ENCODE peak calls at places on chromosomes 12 and 14, in six cellular contexts. Z is small intestine, W is esophagus muscularis mucosa, O is PC-3, L is cardiac muscle cell, A is pancreas. R is an unnamed sample.

GRCh38 chr14:68173227-68173972 is 353.8 kb downstream of the RAD51B start:
- DNase-seq in Z (no peak), W (no peak), O (no peak), L (no peak), A (no peak), R (no peak)

GRCh38 chr12:106247731-106248176 is at the start of gene CKAP4:
- DNase-seq in Z (peak), W (no peak), O (peak), L (peak), A (peak), R (no peak)

GRCh38 chr12:83015390-83016225 is 328.9 kb downstream of the TMTC2 start:
- DNase-seq in Z (no peak), W (no peak), O (no peak), L (no peak), A (peak), R (no peak)

GRCh38 chr12:51922762-51923505 is 15.6 kb downstream of the ACVRL1 start:
- DNase-seq in Z (peak), W (no peak), O (peak), L (no peak), A (no peak), R (no peak)

GRCh38 chr12:132610051-132610759 is at the start of gene LRCOL1:
- DNase-seq in Z (no peak), W (no peak), O (no peak), L (no peak), A (peak), R (no peak)

GRCh38 chr14:45201908-45202307 is 51.1 kb downstream of the MIS18BP1 start:
- DNase-seq in Z (peak), W (no peak), O (peak), L (peak), A (no peak), R (no peak)

GRCh38 chr14:87049886-87050820 is 942.8 kb downstream of the GALC start:
- DNase-seq in Z (no peak), W (no peak), O (peak), L (peak), A (no peak), R (peak)

GRCh38 chr14:64628940-64629403 is 75.3 kb upstream of the PLEKHG3 start:
- DNase-seq in Z (no peak), W (no peak), O (peak), L (no peak), A (no peak), R (peak)

GRCh38 chr12:70659077-70659606 is 21.9 kb upstream of the PTPRB start:
- DNase-seq in Z (no peak), W (no peak), O (no peak), L (no peak), A (no peak), R (no peak)

GRCh38 chr12:106126441-106127288 is 12.1 kb downstream of the NUAK1 start:
- DNase-seq in Z (no peak), W (no peak), O (peak), L (no peak), A (no peak), R (no peak)

GRCh38 chr14:65304239-65304638 is 108.3 kb upstream of the FUT8 start:
- DNase-seq in Z (no peak), W (no peak), O (no peak), L (no peak), A (no peak), R (no peak)

DNA sequence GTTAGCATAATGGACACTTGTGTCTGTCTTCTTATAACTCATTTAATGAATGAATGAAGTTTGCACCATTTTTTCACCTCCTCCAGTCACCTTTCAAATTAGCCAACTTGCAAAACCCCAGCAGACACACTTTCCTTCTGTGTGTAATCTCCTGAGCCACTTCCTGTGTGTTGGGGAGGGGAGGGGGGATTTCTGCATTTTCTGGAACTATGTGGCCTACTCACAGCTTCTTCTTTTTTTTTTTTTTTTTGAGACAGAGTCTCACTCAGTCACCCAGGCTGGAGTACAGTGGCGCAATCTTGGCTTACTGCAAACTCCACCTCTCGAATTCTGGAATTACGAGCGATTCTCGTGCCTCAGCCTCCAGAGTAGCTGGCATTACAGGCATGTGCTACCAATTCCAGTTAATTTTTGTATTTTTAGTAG is 4.1 kb upstream of the SERPINA1 start:
- DNase-seq in Z (no peak), W (no peak), O (peak), L (no peak), A (peak), R (no peak)
- H3K27ac ChIP-seq in Z (no peak), W (no peak), O (no peak), L (no peak), A (peak), R (no peak)

DNA sequence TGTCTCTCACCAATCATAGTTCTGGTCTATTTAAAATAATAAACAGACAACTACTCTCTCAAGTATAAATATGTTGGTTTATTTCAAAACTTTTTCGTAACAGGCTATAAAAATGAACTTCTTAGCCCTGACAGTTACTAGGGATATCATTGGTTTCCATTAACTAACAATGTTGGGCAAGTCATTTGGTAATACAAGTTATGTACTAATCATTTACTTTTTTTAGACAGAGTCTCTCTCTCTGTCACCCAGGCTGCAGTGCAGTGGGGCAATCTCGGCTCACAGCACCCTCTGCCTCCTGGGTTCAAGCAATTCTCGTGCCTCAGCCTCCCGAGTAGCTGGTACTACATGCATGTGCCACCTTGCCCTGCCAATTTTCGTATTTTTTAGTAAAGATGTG is 14.6 kb upstream of the KANSL2 start:
- DNase-seq in Z (no peak), W (no peak), O (no peak), L (no peak), A (no peak), R (no peak)
- H3K27ac ChIP-seq in Z (no peak), W (no peak), O (no peak), L (no peak), A (no peak), R (no peak)

GRCh38 chr12:89829434-89829975 is 120.9 kb upstream of the ATP2B1 start:
- DNase-seq in Z (no peak), W (no peak), O (no peak), L (no peak), A (no peak), R (no peak)
- H3K27ac ChIP-seq in Z (no peak), W (no peak), O (no peak), L (no peak), A (no peak), R (no peak)

GRCh38 chr14:95097385-95097784 is 59.9 kb downstream of the DICER1 start:
- DNase-seq in Z (no peak), W (no peak), O (no peak), L (no peak), A (no peak), R (no peak)
- H3K27ac ChIP-seq in Z (no peak), W (no peak), O (no peak), L (no peak), A (no peak), R (no peak)

GRCh38 chr14:100605230-100605629 is 18.0 kb upstream of the BEGAIN start:
- DNase-seq in Z (no peak), W (no peak), O (no peak), L (no peak), A (no peak), R (no peak)

GRCh38 chr14:100602621-100603020 is 15.4 kb upstream of the BEGAIN start:
- DNase-seq in Z (no peak), W (no peak), O (no peak), L (no peak), A (no peak), R (no peak)

GRCh38 chr14:100604709-100605108 is 17.5 kb upstream of the BEGAIN start:
- DNase-seq in Z (no peak), W (no peak), O (no peak), L (no peak), A (no peak), R (no peak)

GRCh38 chr14:100603341-100604125 is 16.3 kb upstream of the BEGAIN start:
- DNase-seq in Z (no peak), W (no peak), O (no peak), L (no peak), A (no peak), R (no peak)

GRCh38 chr14:100604126-100604501 is 16.9 kb upstream of the BEGAIN start:
- DNase-seq in Z (no peak), W (no peak), O (no peak), L (no peak), A (no peak), R (no peak)
- H3K27ac ChIP-seq in Z (no peak), W (no peak), O (no peak), L (no peak), A (no peak), R (no peak)

DNA sequence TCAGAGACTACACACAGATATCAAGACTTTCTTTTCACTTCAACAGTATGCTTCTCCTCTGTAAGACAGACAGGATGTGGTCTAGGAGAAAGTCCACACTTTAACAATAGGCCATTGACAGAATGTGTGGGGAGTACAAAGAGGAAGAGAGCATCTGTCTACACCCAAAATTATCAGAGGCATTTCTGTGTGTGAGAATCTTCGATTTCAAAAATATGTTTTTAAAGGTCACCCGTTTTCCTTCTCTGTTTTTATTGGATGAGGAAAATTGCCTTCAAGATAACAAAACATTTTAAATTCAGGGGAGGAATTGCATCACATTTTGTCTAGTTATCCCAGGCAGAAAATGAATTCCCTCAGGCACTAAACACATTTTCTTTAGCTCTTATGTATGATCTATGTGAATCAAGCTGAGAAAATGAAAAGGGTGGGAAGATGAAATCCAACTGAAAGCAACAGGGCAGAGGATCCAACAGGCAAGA is 16.4 kb downstream of the NAV3 start:
- DNase-seq in Z (no peak), W (no peak), O (peak), L (no peak), A (no peak), R (no peak)
- H3K27ac ChIP-seq in Z (no peak), W (peak), O (no peak), L (no peak), A (no peak), R (peak)

GRCh38 chr14:50020799-50021198 is 95.6 kb downstream of the VCPKMT start:
- DNase-seq in Z (no peak), W (no peak), O (no peak), L (no peak), A (no peak), R (no peak)

GRCh38 chr14:50021261-50021660 is 95.1 kb downstream of the VCPKMT start:
- DNase-seq in Z (no peak), W (no peak), O (no peak), L (no peak), A (no peak), R (no peak)

GRCh38 chr14:50020184-50020583 is 96.2 kb downstream of the VCPKMT start:
- DNase-seq in Z (no peak), W (no peak), O (no peak), L (no peak), A (no peak), R (no peak)

GRCh38 chr14:50015708-50016107 is 100.7 kb downstream of the VCPKMT start:
- DNase-seq in Z (no peak), W (no peak), O (no peak), L (no peak), A (no peak), R (no peak)

DNA sequence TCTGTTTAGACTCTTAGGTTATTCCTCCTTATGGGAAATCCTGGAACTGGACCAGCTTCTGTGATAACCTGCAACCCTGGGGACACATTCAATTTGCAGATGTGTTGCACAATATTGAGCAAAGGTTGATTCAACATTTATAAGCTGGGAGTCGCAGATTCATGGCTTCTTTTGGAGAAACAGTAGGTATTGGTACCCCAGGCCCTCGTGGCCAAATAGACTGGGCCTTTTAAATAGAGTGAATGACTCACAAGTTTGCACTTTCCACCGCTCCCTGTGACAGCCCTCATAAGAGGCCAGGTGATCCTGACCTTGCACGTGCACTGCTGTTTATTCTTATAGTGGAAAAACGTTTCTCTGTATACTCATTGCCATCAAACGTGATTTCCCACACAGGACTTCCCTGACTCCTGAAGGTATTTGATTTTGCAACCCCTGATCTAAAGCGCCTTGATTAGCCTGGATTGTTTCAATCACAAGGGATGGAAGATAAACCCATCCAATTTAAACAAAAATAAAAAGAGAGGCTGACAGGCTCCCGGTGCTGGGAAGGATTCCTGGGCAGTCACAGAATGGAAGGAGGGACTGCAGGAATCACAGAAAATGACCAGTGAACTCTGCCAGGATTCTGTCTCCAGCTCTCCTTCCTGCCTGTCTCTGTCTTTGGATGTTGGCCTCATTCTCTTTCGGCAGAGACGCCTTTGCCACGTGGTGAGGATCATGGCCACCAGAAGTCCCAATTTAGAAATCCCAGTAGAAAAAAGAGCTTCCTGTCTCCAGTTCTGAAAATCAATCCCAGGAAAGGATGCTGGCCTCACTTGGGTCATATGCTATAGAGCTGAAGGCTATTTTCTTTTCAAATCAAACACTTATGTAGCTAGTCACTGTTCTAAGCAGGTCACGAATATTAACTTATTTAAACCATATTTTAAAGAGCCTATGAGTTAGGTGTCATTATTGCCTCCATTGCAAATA is 97.8 kb downstream of the VCPKMT start:
- DNase-seq in Z (peak), W (no peak), O (peak), L (no peak), A (no peak), R (no peak)
- H3K27ac ChIP-seq in Z (no peak), W (peak), O (peak), L (no peak), A (peak), R (peak)

GRCh38 chr12:56333197-56333678 is 562 bp downstream of the PAN2 start:
- DNase-seq in Z (no peak), W (no peak), O (no peak), L (no peak), A (no peak), R (no peak)

GRCh38 chr12:56334490-56334793 is 642 bp upstream of the PAN2 start:
- DNase-seq in Z (peak), W (no peak), O (no peak), L (no peak), A (no peak), R (no peak)

GRCh38 chr12:56336361-56337167 is 2.1 kb upstream of the IL23A start:
- DNase-seq in Z (no peak), W (no peak), O (no peak), L (no peak), A (no peak), R (no peak)

GRCh38 chr12:56333679-56334489 is at the start of gene PAN2:
- DNase-seq in Z (peak), W (peak), O (peak), L (peak), A (peak), R (peak)

GRCh38 chr12:56332512-56333196 is 1.1 kb downstream of the PAN2 start:
- DNase-seq in Z (no peak), W (no peak), O (no peak), L (no peak), A (no peak), R (no peak)
- H3K27ac ChIP-seq in Z (peak), W (peak), O (no peak), L (peak), A (peak), R (peak)

GRCh38 chr12:124450376-124450750 is 117.0 kb downstream of the NCOR2 start:
- DNase-seq in Z (no peak), W (no peak), O (no peak), L (no peak), A (no peak), R (no peak)
- H3K27ac ChIP-seq in Z (no peak), W (no peak), O (no peak), L (no peak), A (no peak), R (no peak)

R was measured in epithelial cell of prostate.